ENCODE peak calls at places on chromosomes 13 and 19, in seven cellular contexts. P, B, I, Q, M, N and E are unnamed samples.

GRCh38 chr13:39773833-39774232 is 118.4 kb downstream of the COG6 start:
- DNase-seq in B (no peak), N (peak), Q (peak), I (no peak), P (no peak), M (no peak), E (no peak)

GRCh38 chr19:19745496-19746285 is 12.8 kb upstream of the ZNF14 start:
- DNase-seq in Q (no peak), M (no peak), B (no peak), P (no peak), I (no peak), N (no peak), E (no peak)

GRCh38 chr13:81582381-81582780 is 1241.5 kb upstream of the SPRY2 start:
- DNase-seq in Q (no peak), B (no peak), P (no peak), N (no peak), I (no peak), M (no peak), E (no peak)

GRCh38 chr13:104683789-104684188 is 1617.6 kb upstream of the SLC10A2 start:
- DNase-seq in Q (no peak), B (no peak), N (no peak), I (no peak), M (no peak), P (no peak), E (no peak)

GRCh38 chr19:30567535-30568232 is 195.5 kb downstream of the ZNF536 start:
- DNase-seq in I (no peak), B (peak), Q (no peak), M (no peak), P (no peak), N (no peak), E (no peak)

GRCh38 chr13:105996391-105997028 is 539.0 kb downstream of the EFNB2 start:
- DNase-seq in Q (no peak), I (no peak), M (no peak), N (no peak), P (no peak), B (no peak), E (no peak)

GRCh38 chr19:28885965-28886364 is 327.0 kb downstream of the UQCRFS1 start:
- DNase-seq in Q (no peak), B (no peak), M (no peak), I (no peak), P (no peak), N (no peak), E (no peak)

GRCh38 chr19:45653634-45654033 is 14.4 kb upstream of the GIPR start:
- DNase-seq in M (no peak), Q (no peak), N (no peak), B (no peak), I (no peak), P (no peak), E (no peak)

GRCh38 chr19:32671883-32672282 is 3.1 kb downstream of the ANKRD27 start:
- DNase-seq in Q (peak), P (no peak), B (no peak), I (no peak), M (no peak), N (no peak), E (no peak)

GRCh38 chr19:3285647-3286176 is 61.3 kb downstream of the CELF5 start:
- DNase-seq in P (no peak), B (no peak), N (no peak), Q (peak), M (no peak), I (no peak), E (no peak)

GRCh38 chr13:40494932-40495619 is 171.4 kb downstream of the FOXO1 start:
- DNase-seq in B (no peak), M (no peak), P (no peak), N (no peak), Q (no peak), I (no peak), E (no peak)

GRCh38 chr19:2123682-2124387 is 27.1 kb downstream of the IZUMO4 start:
- DNase-seq in I (no peak), Q (peak), M (no peak), P (peak), N (no peak), B (no peak), E (no peak)

GRCh38 chr19:18601875-18602274 is 4.7 kb downstream of the CRLF1 start:
- DNase-seq in B (no peak), Q (no peak), M (no peak), P (no peak), I (no peak), N (no peak), E (no peak)

GRCh38 chr13:66375756-66376155 is 854.4 kb downstream of the PCDH9 start:
- DNase-seq in Q (no peak), P (no peak), N (no peak), M (no peak), I (no peak), B (no peak), E (no peak)

GRCh38 chr13:93875527-93875926 is 604.0 kb downstream of the DCT start:
- DNase-seq in B (no peak), N (no peak), P (no peak), I (no peak), Q (peak), M (no peak), E (peak)

GRCh38 chr19:56091066-56091490 is 30.0 kb downstream of the ZNF787 start:
- DNase-seq in N (no peak), I (no peak), B (no peak), P (no peak), M (no peak), Q (peak), E (no peak)

GRCh38 chr13:103188688-103189326 is 122.6 kb upstream of the SLC10A2 start:
- DNase-seq in N (peak), Q (peak), M (no peak), B (no peak), I (no peak), P (no peak), E (peak)

GRCh38 chr13:23867027-23867491 is 22.1 kb downstream of the MIPEP start:
- DNase-seq in Q (peak), M (no peak), P (no peak), I (no peak), B (no peak), N (peak), E (no peak)

GRCh38 chr13:42049454-42049780 is 969 bp downstream of the DGKH start:
- DNase-seq in N (no peak), B (no peak), I (no peak), P (peak), M (no peak), Q (no peak), E (no peak)

GRCh38 chr13:38180670-38181069 is 169.0 kb upstream of the UFM1 start:
- DNase-seq in Q (no peak), I (no peak), M (no peak), B (no peak), N (no peak), P (no peak), E (no peak)

GRCh38 chr13:74990992-74991391 is 491.0 kb downstream of the TBC1D4 start:
- DNase-seq in I (no peak), M (no peak), B (no peak), Q (no peak), P (peak), N (no peak), E (no peak)

GRCh38 chr19:21698215-21698614 is 69.2 kb downstream of the ZNF100 start:
- DNase-seq in Q (peak), P (no peak), B (no peak), M (peak), N (peak), I (no peak), E (no peak)

GRCh38 chr13:94419304-94419943 is 60.1 kb downstream of the DCT start:
- DNase-seq in Q (peak), P (no peak), N (peak), I (no peak), B (no peak), M (no peak), E (no peak)

GRCh38 chr13:41700790-41701310 is 243.5 kb downstream of the RGCC start:
- DNase-seq in M (no peak), B (no peak), P (no peak), I (no peak), Q (peak), N (peak), E (peak)

GRCh38 chr19:9786819-9787218 is 18.3 kb upstream of the ZNF846 start:
- DNase-seq in N (no peak), Q (no peak), B (no peak), M (no peak), I (no peak), P (no peak), E (no peak)

GRCh38 chr19:32397736-32398135 is 7.8 kb upstream of the DPY19L3 start:
- DNase-seq in Q (peak), I (no peak), M (no peak), N (no peak), B (no peak), P (no peak), E (peak)

GRCh38 chr13:112709825-112710783 is 20.3 kb downstream of the ATP11A start:
- DNase-seq in I (no peak), M (no peak), Q (no peak), N (peak), P (peak), B (peak), E (no peak)

GRCh38 chr19:43624933-43625332 is 5.5 kb upstream of the ZNF428 start:
- DNase-seq in M (peak), P (peak), B (no peak), Q (peak), N (no peak), I (peak), E (no peak)

GRCh38 chr19:18730885-18731513 is 47.5 kb downstream of the CRTC1 start:
- DNase-seq in M (no peak), N (no peak), P (no peak), Q (no peak), I (no peak), B (no peak), E (no peak)

GRCh38 chr13:91621161-91621560 is 222.7 kb downstream of the GPC5 start:
- DNase-seq in M (no peak), Q (no peak), I (no peak), N (no peak), B (no peak), P (no peak), E (no peak)
- TF ChIP-seq CTCF in M (no peak), Q (no peak), I (no peak), N (no peak), B (no peak), P (no peak), E (no peak)

GRCh38 chr13:32009362-32009761 is 22.2 kb upstream of the FRY start:
- DNase-seq in Q (no peak), B (no peak), P (no peak), I (no peak), M (no peak), N (no peak), E (no peak)
- TF ChIP-seq CTCF in Q (no peak), B (no peak), P (no peak), I (no peak), M (no peak), N (no peak), E (no peak)

DNA sequence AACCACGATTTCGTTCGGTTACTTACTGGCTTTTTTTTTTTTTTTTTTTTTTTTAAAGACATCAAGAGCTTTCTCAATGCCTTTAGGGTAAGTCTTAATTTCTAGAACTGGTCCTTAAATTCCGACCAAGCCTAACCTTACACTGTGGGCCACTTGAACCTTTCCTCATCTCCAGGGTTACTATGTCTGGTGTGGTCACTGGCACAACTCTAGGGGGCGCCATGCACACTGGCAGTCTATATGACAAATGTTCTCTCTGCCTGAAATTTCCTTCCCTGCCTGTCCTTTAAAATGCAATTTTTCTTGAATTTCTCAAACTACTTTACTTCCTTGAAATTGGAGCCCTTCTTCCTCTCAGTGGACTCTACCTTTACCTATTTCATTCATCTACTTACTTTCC is 227.4 kb downstream of the KLF5 start:
- DNase-seq in B (no peak), N (no peak), P (no peak), I (no peak), Q (no peak), M (no peak), E (no peak)
- TF ChIP-seq CTCF in B (no peak), N (no peak), P (no peak), I (no peak), Q (no peak), M (no peak), E (no peak)

GRCh38 chr19:17327654-17328516 is 6.8 kb downstream of the ANO8 start:
- DNase-seq in M (peak), N (peak), B (no peak), Q (peak), I (no peak), P (peak), E (no peak)
- TF ChIP-seq CTCF in M (peak), N (peak), B (no peak), Q (no peak), I (no peak), P (peak), E (no peak)

DNA sequence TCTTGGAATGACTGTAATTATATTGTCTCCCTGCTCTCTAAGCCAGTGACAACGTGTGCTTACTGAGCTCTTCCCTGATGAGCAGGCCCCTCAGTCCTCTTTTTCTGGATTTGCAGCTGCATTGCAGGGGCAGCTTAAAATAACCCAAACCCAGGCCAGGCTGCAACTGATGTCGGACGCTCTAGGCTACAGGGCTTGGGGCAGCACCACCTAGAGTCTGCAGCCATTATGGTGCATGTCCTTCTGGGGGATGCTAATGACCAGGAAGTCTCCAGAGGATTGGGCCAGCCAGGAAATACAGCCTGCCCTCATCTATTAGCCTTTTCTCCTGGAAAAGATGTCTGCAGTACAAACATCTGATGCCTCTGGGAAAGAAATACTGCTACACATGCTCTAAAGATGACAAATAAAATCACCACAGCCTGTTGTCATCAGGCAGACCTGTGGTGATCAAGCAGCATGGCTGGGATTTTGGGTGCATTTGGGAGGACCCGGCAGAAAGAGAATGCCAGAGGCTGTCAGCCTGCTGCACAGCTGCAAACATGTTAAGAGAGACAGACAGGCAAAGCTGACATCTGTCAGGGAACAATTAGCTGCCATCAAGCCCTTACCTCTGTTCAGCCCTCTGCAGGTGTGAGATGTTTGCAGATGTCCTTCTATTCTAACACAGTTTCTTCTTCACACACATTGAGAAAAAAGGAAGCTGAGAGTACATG is 51.8 kb downstream of the CCDC70 start:
- DNase-seq in M (no peak), B (no peak), Q (no peak), N (no peak), I (no peak), P (peak), E (no peak)
- TF ChIP-seq CTCF in M (no peak), B (no peak), Q (peak), N (no peak), I (no peak), P (no peak), E (no peak)

GRCh38 chr13:43874512-43875092 is 4.9 kb downstream of the CCDC122 start:
- DNase-seq in Q (peak), B (no peak), I (no peak), P (no peak), M (no peak), N (peak), E (no peak)
- TF ChIP-seq CTCF in Q (peak), B (peak), I (peak), P (no peak), M (peak), N (peak), E (no peak)

DNA sequence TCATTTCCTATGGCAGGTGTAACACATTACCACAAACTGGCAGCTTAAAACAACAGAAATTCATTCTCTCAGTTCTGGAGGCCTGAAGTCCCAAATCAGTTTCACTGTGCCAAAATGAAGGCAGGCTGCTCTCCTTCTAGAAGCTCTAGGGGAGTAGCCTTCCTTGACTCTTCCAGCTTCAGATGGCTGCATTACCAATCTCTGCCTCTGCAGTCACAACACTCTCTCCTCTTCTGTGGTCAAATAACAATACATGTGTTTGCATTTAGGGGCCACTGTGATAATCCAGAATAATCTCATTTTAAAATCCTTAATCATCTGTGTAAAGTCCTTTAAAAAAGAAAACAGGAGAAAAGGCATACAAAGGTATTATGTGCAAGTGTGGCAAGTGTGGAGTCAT is 7.8 kb downstream of the DIAPH3 start:
- DNase-seq in M (no peak), Q (peak), B (no peak), I (no peak), P (no peak), N (no peak), E (no peak)
- TF ChIP-seq CTCF in M (no peak), Q (peak), B (no peak), I (no peak), P (no peak), N (no peak), E (peak)

GRCh38 chr19:48537541-48537940 is 14.4 kb upstream of the SULT2B1 start:
- DNase-seq in I (no peak), B (no peak), Q (no peak), P (no peak), N (no peak), M (no peak), E (no peak)

GRCh38 chr19:48541813-48542212 is 10.2 kb upstream of the SULT2B1 start:
- DNase-seq in M (no peak), I (no peak), P (no peak), B (no peak), Q (no peak), N (no peak), E (no peak)

GRCh38 chr19:48540110-48540509 is 11.9 kb upstream of the SULT2B1 start:
- DNase-seq in P (no peak), B (no peak), N (no peak), M (no peak), I (peak), Q (no peak), E (no peak)

GRCh38 chr19:48543121-48543710 is 8.8 kb upstream of the SULT2B1 start:
- DNase-seq in M (peak), B (no peak), I (no peak), Q (peak), N (peak), P (no peak), E (no peak)

DNA sequence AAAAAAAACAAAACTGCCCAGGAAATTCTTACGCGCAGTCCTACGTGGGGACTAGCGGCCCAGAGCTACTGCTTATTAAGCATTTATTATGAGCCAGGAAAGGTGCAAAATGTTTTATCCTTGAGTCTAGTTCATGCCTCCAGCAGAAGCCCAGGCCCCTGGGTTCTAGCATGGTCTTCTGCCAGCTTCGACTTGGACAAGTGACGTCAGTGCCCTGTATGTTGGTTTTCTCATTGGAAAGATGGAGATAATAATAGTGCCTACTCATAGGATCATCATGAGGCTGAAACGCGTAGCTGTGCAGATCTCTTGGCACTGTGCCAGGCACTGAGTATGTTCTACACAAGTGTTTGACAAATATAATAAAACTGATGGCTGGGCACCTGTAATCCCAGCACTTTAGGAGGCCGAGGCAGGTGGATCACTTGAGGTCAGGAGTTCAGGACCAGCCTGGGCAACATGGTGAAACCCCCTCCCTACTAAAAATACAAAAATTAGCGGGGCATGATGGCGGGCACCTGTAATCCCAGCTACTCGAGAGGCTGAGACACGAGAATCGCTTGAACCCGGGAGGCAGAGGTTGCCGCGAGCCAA is 12.4 kb upstream of the SULT2B1 start:
- DNase-seq in M (peak), N (peak), I (peak), B (no peak), P (no peak), Q (peak), E (no peak)
- TF ChIP-seq CTCF in M (no peak), N (no peak), I (no peak), B (no peak), P (no peak), Q (no peak), E (no peak)

DNA sequence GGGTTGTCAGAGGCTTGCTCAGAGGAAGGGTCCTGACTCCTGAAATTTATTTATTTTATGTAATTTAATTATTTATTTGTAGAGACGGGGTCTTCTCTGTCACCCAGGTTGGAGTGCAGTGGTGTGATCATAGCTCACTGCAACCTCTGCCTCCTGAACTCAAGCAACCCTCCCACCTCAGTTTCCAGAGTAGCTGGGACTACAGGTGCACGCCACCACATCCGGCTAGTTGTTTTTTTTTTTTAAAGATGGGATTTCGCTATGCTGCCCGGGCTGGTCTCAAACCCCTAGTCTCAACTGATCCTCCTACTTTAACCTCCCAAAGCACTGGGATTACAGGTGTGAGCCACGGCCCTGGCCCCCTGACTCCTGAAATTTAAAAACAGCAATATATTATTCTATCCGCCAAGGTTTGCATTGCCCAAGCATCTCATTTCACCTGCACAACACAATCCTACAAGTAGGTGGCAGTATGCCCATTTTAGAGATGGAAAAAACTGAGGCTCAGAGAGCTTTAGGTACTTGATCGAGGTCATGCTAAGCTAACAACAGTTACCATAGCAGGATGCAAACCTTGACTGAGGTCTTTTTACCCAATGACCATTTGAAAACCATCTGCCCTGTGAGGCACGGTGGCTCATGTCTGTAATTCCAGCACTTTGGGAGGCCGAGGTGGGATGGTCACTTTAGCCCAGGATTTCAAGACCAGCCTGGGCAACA is 18.1 kb downstream of the ARHGEF18 start:
- DNase-seq in N (peak), M (peak), I (no peak), P (no peak), Q (peak), B (no peak), E (no peak)
- TF ChIP-seq CTCF in N (peak), M (peak), I (peak), P (peak), Q (peak), B (peak), E (peak)